ENCODE peak calls at places on chromosome 2, in four cellular contexts. V, D, G and C are unnamed samples.

GRCh38 chr2:72180351-72180750 is 32.7 kb upstream of the CYP26B1 start:
- DNase-seq in G (no peak), D (no peak), V (no peak), C (no peak)

GRCh38 chr2:230319211-230319862 is 7.7 kb upstream of the SP140L start:
- DNase-seq in D (no peak), V (peak), G (no peak), C (peak)

GRCh38 chr2:241680827-241681599 is 5.6 kb downstream of the DTYMK start:
- DNase-seq in V (no peak), G (peak), D (no peak), C (no peak)

GRCh38 chr2:158391876-158392275 is 64.7 kb downstream of the CCDC148 start:
- DNase-seq in G (peak), V (no peak), D (no peak), C (no peak)

GRCh38 chr2:59462418-59463197 is 1090.8 kb downstream of the BCL11A start:
- DNase-seq in V (no peak), G (peak), D (no peak), C (no peak)

GRCh38 chr2:238570926-238571325 is 144.2 kb downstream of the ASB1 start:
- DNase-seq in V (no peak), G (no peak), D (no peak), C (no peak)

GRCh38 chr2:54107903-54108615 is 7.4 kb upstream of the ACYP2 start:
- DNase-seq in V (no peak), D (no peak), G (no peak), C (no peak)

GRCh38 chr2:71505086-71505769 is 51.9 kb downstream of the DYSF start:
- DNase-seq in D (no peak), G (no peak), V (no peak), C (no peak)

GRCh38 chr2:119940856-119941255 is 72.0 kb upstream of the EPB41L5 start:
- DNase-seq in V (no peak), D (no peak), G (no peak), C (no peak)

GRCh38 chr2:173903611-173904394 is 61.4 kb downstream of the SP3 start:
- DNase-seq in D (no peak), V (no peak), G (no peak), C (no peak)

GRCh38 chr2:204913854-204914464 is 368.7 kb downstream of the PARD3B start:
- DNase-seq in G (no peak), V (no peak), D (no peak), C (no peak)

GRCh38 chr2:168084267-168084781 is 163.1 kb downstream of the STK39 start:
- DNase-seq in D (no peak), G (no peak), V (no peak), C (no peak)